ENCODE peak calls at places on chromosomes 12 and 14, in four cellular contexts. T is heart right ventricle, U is tibial nerve, M is PC-3. Y is an unnamed sample.

GRCh38 chr14:92969470-92970232 is 46.7 kb downstream of the CHGA start:
- DNase-seq in U (no peak), M (no peak), T (no peak), Y (no peak)

GRCh38 chr12:105076098-105076497 is 8.2 kb downstream of the ALDH1L2 start:
- DNase-seq in M (peak; percentile 25), T (no peak), U (no peak), Y (no peak)

GRCh38 chr14:95452176-95452889 is 64.1 kb downstream of the SYNE3 start:
- DNase-seq in T (no peak), M (peak; percentile 25), U (no peak), Y (no peak)

GRCh38 chr14:67186369-67186768 is 2.9 kb upstream of the GARIN2 start:
- DNase-seq in M (no peak), U (no peak), T (no peak), Y (no peak)

GRCh38 chr12:17577405-17577804 is 512.6 kb downstream of the RERGL start:
- DNase-seq in U (no peak), M (no peak), T (no peak), Y (no peak)

GRCh38 chr12:107379852-107380567 is 286.7 kb upstream of the CRY1 start:
- DNase-seq in M (peak; percentile 89), T (no peak), U (no peak), Y (no peak)

GRCh38 chr12:66693901-66694513 is 15.1 kb upstream of the GRIP1 start:
- DNase-seq in T (no peak), U (no peak), M (peak; percentile 89), Y (no peak)

GRCh38 chr14:57182760-57183503 is 85.8 kb downstream of the EXOC5 start:
- DNase-seq in T (no peak), U (no peak), M (peak; percentile 67), Y (no peak)

GRCh38 chr12:59737725-59738463 is 142.1 kb downstream of the SLC16A7 start:
- DNase-seq in T (no peak), U (no peak), M (no peak), Y (no peak)

GRCh38 chr14:54652188-54652889 is 85.4 kb downstream of the SAMD4A start:
- DNase-seq in M (peak; percentile 100), T (peak; percentile 72), U (peak; percentile 80), Y (no peak)

GRCh38 chr14:91545946-91546716 is 36.0 kb upstream of the PPP4R3A start:
- DNase-seq in M (peak; percentile 69), U (no peak), T (no peak), Y (no peak)

GRCh38 chr12:15963271-15963670 is 52.1 kb downstream of the DERA start:
- DNase-seq in U (no peak), M (peak; percentile 66), T (no peak), Y (no peak)

GRCh38 chr12:709631-710030 is 42.7 kb upstream of the WNK1 start:
- DNase-seq in U (no peak), M (no peak), T (no peak), Y (no peak)

GRCh38 chr12:70876952-70877351 is 43.6 kb downstream of the PTPRR start:
- DNase-seq in M (peak; percentile 11), T (no peak), U (no peak), Y (no peak)

GRCh38 chr14:97218713-97219355 is 421.7 kb downstream of the VRK1 start:
- DNase-seq in T (peak; percentile 7), U (no peak), M (no peak), Y (no peak)

GRCh38 chr12:62078020-62078419 is 182.2 kb upstream of the USP15 start:
- DNase-seq in M (no peak), U (no peak), T (no peak), Y (no peak)

DNA sequence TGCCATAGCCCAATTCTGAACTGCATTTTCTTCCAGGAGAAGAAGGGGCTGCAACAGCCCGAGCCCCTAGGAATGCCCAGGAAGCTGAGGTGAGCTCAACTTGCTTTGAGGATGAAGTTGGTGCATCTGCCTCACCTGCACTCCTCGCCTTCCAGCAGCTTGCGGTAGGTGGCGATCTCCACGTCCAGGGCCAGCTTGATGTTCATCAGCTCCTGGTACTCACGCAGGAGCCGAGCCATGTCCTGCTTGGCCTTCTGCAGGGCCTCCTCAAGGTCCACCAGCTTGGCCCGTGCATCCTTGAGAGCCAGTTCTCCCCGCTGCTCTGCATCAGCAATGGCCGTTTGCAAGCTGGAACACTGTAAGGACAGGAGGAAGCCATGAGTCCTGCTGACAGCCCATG is 6.0 kb downstream of the KRT75 start:
- DNase-seq in M (no peak), U (no peak), T (no peak), Y (no peak)
- H3K4me1 ChIP-seq in M (peaks cover 19% of the 10 kb centered on the region), U (no peaks in the 10 kb centered on the region), T (no peaks in the 10 kb centered on the region), Y (no peaks in the 10 kb centered on the region)

DNA sequence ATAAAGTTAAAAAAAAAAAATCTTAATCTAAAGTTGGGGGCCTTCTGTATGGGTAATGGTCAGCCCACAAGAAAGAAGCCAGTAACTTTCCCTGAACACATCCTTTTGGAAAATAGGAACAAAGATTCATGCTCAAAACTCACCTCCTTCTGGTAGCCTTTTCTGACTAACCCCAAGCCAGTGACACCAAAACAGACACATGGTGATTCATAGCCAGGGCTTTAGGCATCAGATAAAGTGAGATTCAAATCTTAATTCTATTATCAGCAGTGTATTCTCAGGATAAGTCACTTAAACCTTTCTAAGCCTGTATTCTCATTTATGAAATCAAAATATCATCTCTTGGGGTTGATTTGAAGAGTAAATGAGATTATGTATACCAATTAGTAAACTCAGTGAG is 4.9 kb downstream of the ATP5MC2 start:
- DNase-seq in M (no peak), T (no peak), U (no peak), Y (no peak)
- H3K27ac ChIP-seq in M (no peak overlapping the region), T (no peak overlapping the region), U (no peak overlapping the region), Y (no peak overlapping the region)

GRCh38 chr14:22491683-22492483 is 97.1 kb downstream of the DAD1 start:
- DNase-seq in U (no peak), T (no peak), M (no peak), Y (peak; percentile 37)
- H3K4me1 ChIP-seq in U (no peaks in the 10 kb centered on the region), T (peaks cover 35% of the 10 kb centered on the region), M (no peaks in the 10 kb centered on the region), Y (no peaks in the 10 kb centered on the region)

GRCh38 chr12:51527872-51528271 is 63.2 kb upstream of the SCN8A start:
- DNase-seq in M (no peak), U (no peak), T (no peak), Y (no peak)
- H3K27ac ChIP-seq in M (no peak overlapping the region), U (no peak overlapping the region), T (no peak overlapping the region), Y (no peak overlapping the region)

DNA sequence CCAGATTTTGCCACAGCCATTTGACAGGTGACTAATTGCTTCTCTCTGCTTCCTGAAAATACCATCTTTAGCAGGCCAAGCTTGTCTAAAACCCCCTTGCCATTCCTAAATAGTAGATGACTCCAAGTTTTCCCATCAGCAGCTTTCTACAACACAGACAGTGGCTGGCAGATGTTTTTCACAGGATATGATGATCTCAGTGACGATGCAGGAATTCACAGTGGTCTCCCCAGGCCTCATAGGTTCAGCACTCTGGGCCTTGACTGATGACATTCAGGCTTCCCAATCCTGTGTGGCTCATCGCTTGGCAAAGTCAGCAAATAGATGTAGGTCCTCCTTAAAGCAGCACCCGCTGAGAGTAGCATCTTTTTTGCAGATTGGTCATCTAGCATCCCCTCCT is 215.9 kb upstream of the RGS6 start:
- DNase-seq in U (no peak), T (no peak), M (no peak), Y (no peak)
- H3K4me1 ChIP-seq in U (peaks cover 4% of the 10 kb centered on the region), T (peaks cover 8% of the 10 kb centered on the region), M (peaks cover 14% of the 10 kb centered on the region), Y (no peaks in the 10 kb centered on the region)

GRCh38 chr12:22282283-22282682 is 52.2 kb downstream of the ST8SIA1 start:
- DNase-seq in U (no peak), T (no peak), M (peak; percentile 61), Y (no peak)
- H3K27ac ChIP-seq in U (peak overlapping the region; percentile 80), T (peak overlapping the region; percentile 75), M (peak overlapping the region; percentile 47), Y (no peak overlapping the region)

DNA sequence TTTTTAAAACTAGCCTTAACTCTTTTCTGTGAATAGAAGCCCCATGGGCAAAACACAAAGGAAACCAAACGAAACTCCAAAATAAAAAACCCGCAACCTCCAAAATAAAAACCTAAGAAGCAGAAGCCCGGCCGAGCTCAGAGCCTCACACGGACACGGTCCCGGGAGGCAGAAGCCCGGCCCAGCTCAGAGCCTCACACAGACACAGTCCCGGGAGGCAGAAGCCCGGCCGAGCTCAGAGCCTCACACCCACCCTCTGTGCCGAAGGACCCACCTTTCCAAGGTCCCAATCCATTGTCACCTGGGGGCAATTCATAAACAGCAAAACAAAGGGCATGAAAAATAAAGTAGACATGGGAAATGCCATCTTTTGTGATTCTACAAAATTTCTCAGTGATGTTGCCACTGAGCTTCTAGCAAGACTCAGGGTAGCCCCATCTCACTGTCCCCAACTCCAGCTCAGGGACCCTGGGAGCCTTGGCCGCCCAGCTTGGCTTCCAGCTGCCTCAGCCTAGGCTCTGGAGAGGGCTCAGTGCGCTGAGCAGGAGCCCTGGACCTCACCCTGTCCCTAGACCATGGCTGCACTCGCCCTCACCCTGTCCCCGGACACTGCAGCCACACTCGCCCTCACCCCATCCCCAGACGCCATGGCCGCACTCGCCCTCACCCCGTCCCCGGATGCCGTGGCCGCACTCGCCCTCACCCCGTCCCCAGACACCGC is 82.2 kb downstream of the GALNT9 start:
- DNase-seq in U (no peak), M (no peak), T (no peak), Y (no peak)
- H3K4me1 ChIP-seq in U (no peaks in the 10 kb centered on the region), M (no peaks in the 10 kb centered on the region), T (no peaks in the 10 kb centered on the region), Y (no peaks in the 10 kb centered on the region)